ENCODE peak calls at places on chromosomes 2 and 18, in nine cellular contexts. C, P, B, S, Z, E, J, X and V are unnamed samples.

GRCh38 chr2:63047534-63048281 is 2.9 kb upstream of the OTX1 start:
- DNase-seq in C (no peak), P (no peak), B (no peak), S (no peak), Z (no peak), E (no peak), J (no peak), X (peak; percentile 72), V (no peak)

GRCh38 chr2:20623241-20623640 is 27.7 kb downstream of the HS1BP3 start:
- DNase-seq in C (no peak), P (no peak), B (no peak), S (no peak), Z (no peak), E (no peak), J (no peak), X (no peak), V (no peak)

GRCh38 chr2:117745537-117745936 is 69.0 kb upstream of the DDX18 start:
- DNase-seq in C (no peak), P (no peak), B (no peak), S (no peak), Z (no peak), E (no peak), J (no peak), X (peak; percentile 10), V (no peak)

GRCh38 chr2:31886700-31887099 is 124.1 kb downstream of the MEMO1 start:
- DNase-seq in C (peak; percentile 42), P (no peak), B (no peak), S (no peak), Z (peak; percentile 50), E (peak; percentile 50), J (peak; percentile 58), X (peak; percentile 86), V (no peak)

GRCh38 chr2:138794734-138795133 is 14.5 kb upstream of the NXPH2 start:
- DNase-seq in C (no peak), P (no peak), B (no peak), S (no peak), Z (no peak), E (no peak), J (no peak), X (no peak), V (no peak)

GRCh38 chr18:61831071-61831470 is 61.7 kb downstream of the RNF152 start:
- DNase-seq in C (no peak), P (no peak), B (peak; percentile 41), S (peak; percentile 53), Z (no peak), E (no peak), J (no peak), X (no peak), V (no peak)

GRCh38 chr2:79432731-79433146 is 80.1 kb upstream of the CTNNA2 start:
- DNase-seq in C (no peak), P (no peak), B (no peak), S (no peak), Z (no peak), E (peak; percentile 28), J (no peak), X (peak; percentile 8), V (no peak)

GRCh38 chr2:178152033-178152432 is 39.8 kb downstream of the RBM45 start:
- DNase-seq in C (no peak), P (no peak), B (peak; percentile 59), S (peak; percentile 25), Z (no peak), E (peak; percentile 32), J (no peak), X (no peak), V (no peak)

GRCh38 chr18:63832470-63832869 is 55.0 kb upstream of the SERPINB2 start:
- DNase-seq in C (no peak), P (peak; percentile 78), B (no peak), S (peak; percentile 86), Z (peak; percentile 96), E (no peak), J (no peak), X (no peak), V (no peak)

GRCh38 chr2:191031256-191031655 is 17.3 kb upstream of the STAT1 start:
- DNase-seq in C (no peak), P (no peak), B (no peak), S (no peak), Z (no peak), E (no peak), J (no peak), X (no peak), V (no peak)

GRCh38 chr2:112004246-112004645 is 50.8 kb upstream of the TMEM87B start:
- DNase-seq in C (peak; percentile 52), P (no peak), B (no peak), S (peak; percentile 10), Z (no peak), E (no peak), J (peak; percentile 52), X (no peak), V (peak; percentile 12)

GRCh38 chr2:138121769-138122661 is 157.7 kb downstream of the HNMT start:
- DNase-seq in C (no peak), P (no peak), B (no peak), S (no peak), Z (peak; percentile 61), E (peak; percentile 49), J (no peak), X (no peak), V (no peak)

GRCh38 chr2:164826293-164827243 is 15.1 kb downstream of the COBLL1 start:
- DNase-seq in C (no peak), P (no peak), B (no peak), S (peak; percentile 13), Z (peak; percentile 65), E (peak; percentile 81), J (no peak), X (peak; percentile 17), V (no peak)

GRCh38 chr2:66443183-66443976 is 8.5 kb downstream of the MEIS1 start:
- DNase-seq in C (no peak), P (no peak), B (peak; percentile 66), S (no peak), Z (no peak), E (no peak), J (no peak), X (peak; percentile 40), V (no peak)

GRCh38 chr2:241762933-241763369 is 13.7 kb upstream of the GAL3ST2 start:
- DNase-seq in C (no peak), P (no peak), B (no peak), S (no peak), Z (peak; percentile 48), E (no peak), J (no peak), X (no peak), V (peak; percentile 21)

GRCh38 chr2:207682557-207682956 is 28.9 kb upstream of the CCNYL1 start:
- DNase-seq in C (no peak), P (no peak), B (no peak), S (no peak), Z (no peak), E (no peak), J (no peak), X (no peak), V (no peak)

GRCh38 chr2:10278029-10278762 is 24.5 kb upstream of the HPCAL1 start:
- DNase-seq in C (no peak), P (peak; percentile 76), B (peak; percentile 46), S (peak; percentile 42), Z (no peak), E (peak; percentile 87), J (no peak), X (no peak), V (no peak)

GRCh38 chr2:119292226-119292625 is 68.6 kb downstream of the STEAP3 start:
- DNase-seq in C (no peak), P (peak; percentile 18), B (peak; percentile 47), S (peak; percentile 15), Z (peak; percentile 48), E (peak; percentile 35), J (no peak), X (no peak), V (no peak)
- H2AFZ ChIP-seq in C (no peak overlapping the region), P (no peak overlapping the region), B (no peak overlapping the region), S (peak overlapping the region; percentile 52), Z (no peak overlapping the region), E (no peak overlapping the region), J (no peak overlapping the region), X (no peak overlapping the region), V (no peak overlapping the region)

DNA sequence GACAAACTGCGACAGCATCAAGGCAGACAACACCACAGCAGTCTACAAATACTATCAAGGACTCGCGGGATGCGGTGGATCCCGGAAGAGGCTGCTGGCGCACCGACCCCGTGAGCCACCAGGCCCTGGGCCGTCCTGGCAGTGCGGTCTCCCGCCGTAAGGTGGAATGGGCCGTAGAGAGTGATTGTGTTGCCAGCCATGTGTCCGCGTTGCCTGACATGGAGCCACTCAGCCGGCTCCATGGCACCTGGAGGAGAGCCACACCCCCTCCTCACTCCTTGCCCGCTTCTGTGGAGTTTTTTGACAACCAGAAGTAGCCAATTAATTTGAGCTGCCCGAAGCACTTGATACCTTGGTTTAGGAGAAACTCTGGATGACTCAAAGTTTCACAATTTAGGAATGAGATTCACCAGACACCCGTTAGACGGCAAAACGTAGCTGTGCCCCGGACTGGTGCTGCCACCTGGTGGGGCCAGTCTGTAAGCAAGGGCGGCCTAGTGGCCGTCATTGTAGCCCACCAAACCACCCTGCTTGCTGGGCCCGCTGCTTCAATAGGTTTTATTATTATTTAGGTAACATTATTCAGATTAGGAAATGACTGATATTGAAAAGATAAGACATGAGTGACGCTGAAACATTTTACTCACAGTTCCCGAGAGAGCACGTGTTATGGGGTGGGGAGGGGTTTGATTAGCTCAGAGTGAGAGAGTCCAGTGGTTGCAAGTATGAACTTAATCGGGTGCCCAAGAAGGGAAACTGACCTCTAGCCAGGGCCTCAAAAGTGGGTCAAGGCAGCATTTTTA is 10.2 kb upstream of the IMP4 start:
- DNase-seq in C (peak; percentile 78), P (peak; percentile 68), B (peak; percentile 82), S (peak; percentile 81), Z (peak; percentile 84), E (peak; percentile 54), J (peak; percentile 88), X (peak; percentile 82), V (no peak)
- H3K4me3 ChIP-seq in C (no peak overlapping the region), P (no peak overlapping the region), B (no peak overlapping the region), S (no peak overlapping the region), Z (peak overlapping the region; percentile 49), E (peak overlapping the region; percentile 58), J (no peak overlapping the region), X (peak overlapping the region; percentile 58), V (no peak overlapping the region)

DNA sequence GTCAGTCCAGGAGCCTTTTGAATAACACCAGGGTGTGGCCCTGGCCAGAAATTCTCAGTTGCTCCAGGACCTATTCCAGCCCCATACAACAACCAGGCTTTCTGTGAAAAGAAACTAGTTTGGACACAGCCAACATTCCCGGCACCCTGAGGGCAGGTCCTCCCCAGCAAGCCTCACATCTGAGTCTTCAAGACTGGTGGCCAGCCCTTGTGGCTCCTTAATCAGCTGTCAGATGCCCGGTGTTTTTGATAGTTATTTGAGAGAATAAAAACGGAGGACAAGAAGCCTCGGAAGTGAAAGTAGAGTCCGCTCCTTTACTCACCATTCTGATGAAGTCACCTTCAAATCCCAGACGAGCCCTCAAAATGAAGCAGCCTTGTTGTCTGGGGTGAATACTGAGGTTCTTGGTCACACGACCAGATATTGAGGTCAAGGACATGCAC is 31.0 kb upstream of the GMCL1 start:
- DNase-seq in C (no peak), P (peak; percentile 69), B (peak; percentile 8), S (peak; percentile 24), Z (no peak), E (no peak), J (peak; percentile 56), X (no peak), V (no peak)
- H2AFZ ChIP-seq in C (peak overlapping the region; percentile 52), P (peak overlapping the region; percentile 54), B (no peak overlapping the region), S (no peak overlapping the region), Z (no peak overlapping the region), E (no peak overlapping the region), J (peak overlapping the region; percentile 76), X (no peak overlapping the region), V (peak overlapping the region; percentile 40)

DNA sequence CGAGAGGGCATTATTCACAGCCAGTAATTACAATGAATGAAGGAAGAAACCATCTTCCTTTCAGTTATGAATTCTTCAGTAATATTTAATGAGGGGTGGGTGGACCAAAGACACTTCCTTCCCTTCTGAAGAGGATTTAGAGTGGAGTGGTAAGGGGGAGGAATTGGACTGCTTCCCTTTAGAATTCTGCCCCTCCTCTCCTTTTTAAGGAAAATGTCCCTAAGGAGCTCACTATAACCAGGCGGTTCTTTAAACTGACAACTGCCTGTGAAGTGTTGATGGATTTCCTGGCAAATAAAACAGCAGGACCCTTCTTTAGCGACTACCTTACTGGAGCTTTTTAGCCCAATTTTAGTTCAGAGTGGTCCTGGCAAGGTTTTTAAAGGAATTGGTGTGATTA is 86.4 kb downstream of the LIMS1 start:
- DNase-seq in C (no peak), P (no peak), B (no peak), S (no peak), Z (no peak), E (no peak), J (no peak), X (no peak), V (no peak)
- H3K4me3 ChIP-seq in C (peak overlapping the region; percentile 71), P (no peak overlapping the region), B (no peak overlapping the region), S (no peak overlapping the region), Z (no peak overlapping the region), E (no peak overlapping the region), J (no peak overlapping the region), X (peak overlapping the region; percentile 9), V (no peak overlapping the region)